ENCODE peak calls at places on chromosome 10, in six cellular contexts. U is uterus, T is pancreas, G is heart left ventricle, O is left ventricle myocardium inferior, W is suprapubic skin. V is an unnamed sample.

GRCh38 chr10:15168296-15168780 is at the start of gene NMT2:
- DNase-seq in U (peak), T (peak), G (no peak), O (peak), W (peak), V (peak)

GRCh38 chr10:118927317-118927716 is 102.2 kb upstream of the NANOS1 start:
- DNase-seq in U (no peak), T (no peak), G (no peak), O (no peak), W (no peak), V (no peak)

GRCh38 chr10:74039561-74040145 is 41.7 kb downstream of the VCL start:
- DNase-seq in U (peak), T (no peak), G (peak), O (no peak), W (no peak), V (no peak)

GRCh38 chr10:132986978-132987377 is 44.6 kb upstream of the CFAP46 start:
- DNase-seq in U (no peak), T (no peak), G (no peak), O (no peak), W (no peak), V (no peak)

GRCh38 chr10:107800061-107800460 is 635.6 kb upstream of the SORCS1 start:
- DNase-seq in U (no peak), T (no peak), G (no peak), O (no peak), W (no peak), V (no peak)

GRCh38 chr10:99312501-99312900 is 16.7 kb upstream of the CNNM1 start:
- DNase-seq in U (no peak), T (no peak), G (no peak), O (no peak), W (no peak), V (no peak)

GRCh38 chr10:76205361-76205760 is 773.9 kb downstream of the LRMDA start:
- DNase-seq in U (no peak), T (no peak), G (no peak), O (no peak), W (no peak), V (no peak)

GRCh38 chr10:93235686-93236085 is 162.0 kb downstream of the CYP26A1 start:
- DNase-seq in U (no peak), T (no peak), G (no peak), O (no peak), W (no peak), V (no peak)

GRCh38 chr10:60732240-60733188 is 45.8 kb upstream of the CDK1 start:
- DNase-seq in U (peak), T (peak), G (no peak), O (no peak), W (peak), V (peak)

GRCh38 chr10:76035010-76035727 is 603.7 kb downstream of the LRMDA start:
- DNase-seq in U (no peak), T (no peak), G (no peak), O (no peak), W (no peak), V (no peak)

GRCh38 chr10:80461208-80462183 is 7.4 kb downstream of the TSPAN14 start:
- DNase-seq in U (no peak), T (no peak), G (no peak), O (no peak), W (peak), V (peak)

GRCh38 chr10:32055478-32056135 is 618 bp downstream of the KIF5B start:
- DNase-seq in U (peak), T (peak), G (peak), O (peak), W (peak), V (no peak)

GRCh38 chr10:75191821-75192568 is 18.6 kb upstream of the VDAC2 start:
- DNase-seq in U (peak), T (peak), G (peak), O (peak), W (peak), V (no peak)

GRCh38 chr10:17781856-17782255 is 27.3 kb upstream of the MRC1 start:
- DNase-seq in U (no peak), T (no peak), G (no peak), O (no peak), W (no peak), V (no peak)

GRCh38 chr10:6089334-6090219 is 743 bp downstream of the RBM17 start:
- DNase-seq in U (peak), T (peak), G (peak), O (no peak), W (peak), V (no peak)

GRCh38 chr10:69449841-69450240 is 1.4 kb upstream of the TSPAN15 start:
- DNase-seq in U (no peak), T (no peak), G (peak), O (no peak), W (no peak), V (no peak)

GRCh38 chr10:102988404-102989314 is 70.6 kb downstream of the CNNM2 start:
- DNase-seq in U (no peak), T (no peak), G (no peak), O (no peak), W (no peak), V (no peak)

GRCh38 chr10:70779088-70779487 is 6.1 kb downstream of the TBATA start:
- DNase-seq in U (no peak), T (no peak), G (no peak), O (no peak), W (no peak), V (no peak)

GRCh38 chr10:130398090-130398994 is 262.2 kb downstream of the GLRX3 start:
- DNase-seq in U (no peak), T (no peak), G (no peak), O (no peak), W (no peak), V (no peak)

GRCh38 chr10:4650572-4650971 is 175.4 kb upstream of the AKR1E2 start:
- DNase-seq in U (no peak), T (no peak), G (no peak), O (no peak), W (no peak), V (no peak)

GRCh38 chr10:128929905-128930304 is 537.1 kb upstream of the MGMT start:
- DNase-seq in U (no peak), T (no peak), G (no peak), O (no peak), W (no peak), V (no peak)

GRCh38 chr10:127899766-127900382 is 7.0 kb upstream of the PTPRE start:
- DNase-seq in U (no peak), T (no peak), G (no peak), O (no peak), W (no peak), V (no peak)

GRCh38 chr10:89274928-89275327 is 23.4 kb upstream of the LIPA start:
- DNase-seq in U (no peak), T (no peak), G (no peak), O (no peak), W (no peak), V (no peak)

GRCh38 chr10:76430330-76430729 is 998.9 kb downstream of the LRMDA start:
- DNase-seq in U (no peak), T (no peak), G (no peak), O (no peak), W (no peak), V (no peak)

GRCh38 chr10:73262105-73262730 is 9.8 kb upstream of the MRPS16 start:
- DNase-seq in U (no peak), T (no peak), G (no peak), O (no peak), W (no peak), V (no peak)

GRCh38 chr10:22103701-22104100 is 100.2 kb upstream of the DNAJC1 start:
- DNase-seq in U (no peak), T (no peak), G (no peak), O (no peak), W (no peak), V (no peak)

GRCh38 chr10:14658331-14659122 is 116.2 kb downstream of the FAM107B start:
- DNase-seq in U (no peak), T (no peak), G (no peak), O (no peak), W (no peak), V (no peak)

GRCh38 chr10:32318476-32318896 is 28.5 kb downstream of the EPC1 start:
- DNase-seq in U (no peak), T (no peak), G (no peak), O (no peak), W (no peak), V (no peak)

GRCh38 chr10:74514322-74514721 is 312.1 kb upstream of the KAT6B start:
- DNase-seq in U (no peak), T (no peak), G (no peak), O (no peak), W (no peak), V (no peak)

GRCh38 chr10:46218921-46219320 is 67.9 kb upstream of the ANTXRL start:
- DNase-seq in U (no peak), T (no peak), G (no peak), O (no peak), W (no peak), V (no peak)

GRCh38 chr10:85047170-85047834 is 718.9 kb downstream of the CCSER2 start:
- DNase-seq in U (no peak), T (no peak), G (no peak), O (no peak), W (no peak), V (no peak)

GRCh38 chr10:86635402-86635801 is 18.9 kb upstream of the OPN4 start:
- DNase-seq in U (no peak), T (no peak), G (no peak), O (no peak), W (no peak), V (no peak)

GRCh38 chr10:132810141-132810806 is 24.3 kb upstream of the NKX6-2 start:
- DNase-seq in U (no peak), T (peak), G (peak), O (no peak), W (peak), V (peak)

GRCh38 chr10:116785867-116786266 is 43.5 kb upstream of the HSPA12A start:
- DNase-seq in U (no peak), T (no peak), G (no peak), O (no peak), W (no peak), V (peak)

GRCh38 chr10:48444266-48444665 is 137.8 kb downstream of the MAPK8 start:
- DNase-seq in U (no peak), T (no peak), G (no peak), O (no peak), W (no peak), V (no peak)
- TF ChIP-seq CTCF in U (no peak), T (no peak), G (no peak), O (peak), W (no peak), V (peak)

DNA sequence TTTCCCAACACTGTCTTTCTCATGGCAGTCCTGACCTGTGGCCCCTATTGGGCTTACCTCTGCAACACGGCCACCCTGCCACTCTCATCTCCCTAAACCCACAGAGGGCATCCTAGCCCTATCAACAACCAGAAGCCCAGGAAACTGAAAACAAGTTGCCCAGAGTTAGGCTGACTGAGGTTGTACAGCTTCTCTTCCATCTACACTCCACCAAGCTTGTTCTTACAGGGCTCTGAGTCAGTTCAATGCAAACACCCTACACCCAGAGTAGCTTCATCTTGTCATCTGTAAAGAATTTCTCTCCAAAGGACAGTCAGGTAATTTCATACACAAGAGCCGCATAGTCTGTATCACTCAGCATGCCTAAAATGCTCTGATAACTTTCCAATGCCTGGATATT is 175.4 kb downstream of the ARID5B start:
- DNase-seq in U (no peak), T (no peak), G (no peak), O (no peak), W (no peak), V (no peak)
- TF ChIP-seq CTCF in U (no peak), T (no peak), G (no peak), O (no peak), W (no peak), V (peak)

DNA sequence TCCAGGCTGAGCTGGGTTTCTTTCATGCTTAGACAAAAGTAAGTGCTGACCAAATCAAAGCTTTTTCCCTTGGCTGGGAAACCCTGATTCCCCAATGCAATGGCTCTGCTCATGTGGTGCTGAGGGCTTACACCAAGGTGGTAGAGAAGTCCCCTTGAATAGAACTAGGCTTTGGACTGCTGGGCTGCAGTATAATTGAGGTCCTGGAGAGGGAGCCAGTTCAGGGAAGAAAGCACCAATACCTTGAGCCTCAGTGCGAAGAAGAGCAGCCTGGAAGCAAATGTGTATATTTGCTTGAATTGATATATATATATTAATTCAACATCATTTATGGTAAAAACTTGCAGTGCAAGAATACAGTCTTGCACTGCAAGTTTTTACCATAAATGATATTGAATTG is 391.1 kb downstream of the RPS24 start:
- DNase-seq in U (no peak), T (no peak), G (no peak), O (no peak), W (peak), V (no peak)
- TF ChIP-seq CTCF in U (no peak), T (no peak), G (no peak), O (peak), W (no peak), V (peak)

GRCh38 chr10:124535731-124536495 is 74.3 kb downstream of the LHPP start:
- DNase-seq in U (no peak), T (no peak), G (no peak), O (no peak), W (no peak), V (no peak)

GRCh38 chr10:124534821-124535601 is 73.4 kb downstream of the LHPP start:
- DNase-seq in U (no peak), T (no peak), G (no peak), O (no peak), W (no peak), V (no peak)

GRCh38 chr10:124537891-124538290 is 76.3 kb downstream of the LHPP start:
- DNase-seq in U (no peak), T (no peak), G (no peak), O (no peak), W (no peak), V (no peak)

GRCh38 chr10:124537166-124537725 is 75.6 kb downstream of the LHPP start:
- DNase-seq in U (no peak), T (no peak), G (no peak), O (no peak), W (no peak), V (no peak)

DNA sequence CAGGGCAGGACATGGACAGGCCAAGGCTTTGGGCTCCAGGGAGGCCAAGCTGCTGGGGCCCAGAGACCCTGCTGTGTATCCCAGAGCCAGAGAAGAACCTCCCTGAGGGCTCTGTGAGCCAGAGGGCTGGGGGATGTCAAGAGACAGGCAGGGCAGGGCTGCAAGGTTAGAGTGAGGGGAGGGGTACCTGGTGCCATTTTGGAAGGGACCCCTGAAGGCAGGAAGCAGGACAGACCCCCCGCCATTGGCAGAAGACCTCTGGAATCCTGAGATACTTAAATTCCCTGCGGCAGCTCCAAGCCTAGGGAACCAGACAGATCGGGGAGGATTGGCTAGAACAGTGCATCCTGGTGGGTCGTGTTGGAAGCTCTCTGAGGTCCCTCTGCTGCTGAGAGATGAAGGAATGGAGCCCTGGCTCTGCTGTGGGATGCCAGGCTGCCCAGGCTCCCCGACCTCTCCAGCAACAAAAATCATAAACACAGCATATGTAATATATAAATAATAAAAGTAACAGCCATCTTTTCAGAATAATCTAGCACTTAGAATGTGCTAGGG is 75.0 kb downstream of the LHPP start:
- DNase-seq in U (no peak), T (no peak), G (no peak), O (no peak), W (no peak), V (no peak)
- TF ChIP-seq CTCF in U (no peak), T (no peak), G (no peak), O (no peak), W (no peak), V (no peak)

GRCh38 chr10:308572-309085 is 173.4 kb downstream of the ZMYND11 start:
- DNase-seq in U (no peak), T (peak), G (no peak), O (no peak), W (no peak), V (no peak)
- TF ChIP-seq CTCF in U (no peak), T (no peak), G (no peak), O (no peak), W (no peak), V (no peak)

DNA sequence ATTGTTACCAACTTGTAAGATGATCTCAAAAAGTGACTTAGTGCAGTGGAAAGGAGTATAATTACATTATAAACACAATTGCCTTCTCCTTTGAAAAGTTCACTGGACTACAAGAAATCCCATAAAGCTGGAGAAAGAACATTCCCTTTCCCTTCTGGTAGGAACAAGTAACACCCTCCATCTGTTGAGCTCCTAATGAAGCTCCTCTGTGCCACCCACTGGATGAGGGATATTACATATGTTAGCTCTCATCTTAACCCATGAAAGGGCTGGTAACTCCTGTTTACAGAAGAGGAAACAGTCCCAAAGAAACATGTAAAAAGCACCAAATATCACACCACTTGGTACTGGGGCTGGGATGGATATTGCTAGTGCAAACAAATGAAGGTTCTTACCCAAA is 8.1 kb downstream of the PGAM1 start:
- DNase-seq in U (no peak), T (no peak), G (no peak), O (no peak), W (no peak), V (no peak)
- TF ChIP-seq CTCF in U (no peak), T (no peak), G (no peak), O (no peak), W (no peak), V (no peak)

DNA sequence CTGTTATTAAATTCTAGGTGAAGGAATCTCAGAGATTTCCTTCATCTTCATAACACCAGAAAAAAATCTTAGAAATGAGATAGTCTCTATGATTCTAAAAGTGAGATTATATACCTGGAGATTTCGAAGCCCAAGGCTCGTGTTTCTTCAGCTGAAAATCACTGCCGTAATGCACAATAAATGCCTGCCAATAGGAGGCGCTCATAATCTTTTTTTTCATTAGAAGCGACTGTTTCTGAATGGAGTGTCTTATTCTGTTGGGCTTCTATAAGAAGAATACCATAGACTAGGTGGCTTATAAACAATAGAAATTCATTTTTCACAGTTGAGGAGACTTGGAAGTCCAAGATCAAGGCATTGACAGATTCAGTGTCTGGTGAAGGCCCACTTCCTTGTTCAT is 294.7 kb downstream of the PRKG1 start:
- DNase-seq in U (no peak), T (no peak), G (no peak), O (no peak), W (no peak), V (no peak)
- TF ChIP-seq CTCF in U (no peak), T (peak), G (no peak), O (no peak), W (no peak), V (peak)

V was measured in chondrocyte.